ENCODE peak calls at places on chromosomes 5 and 9, in six cellular contexts. C is cardiac fibroblast, Z is esophagus squamous epithelium, H is fibroblast of lung, A is A673, E is IMR-90. K is an unnamed sample.

GRCh38 chr5:61472172-61472958 is 140.3 kb downstream of the ZSWIM6 start:
- DNase-seq in C (no peak), Z (no peak), H (no peak), A (no peak), E (no peak), K (no peak)

GRCh38 chr9:36320457-36320856 is 62.2 kb upstream of the GNE start:
- DNase-seq in C (no peak), Z (no peak), H (no peak), A (no peak), E (no peak), K (no peak)

GRCh38 chr9:87504938-87505337 is 7.3 kb downstream of the DAPK1 start:
- DNase-seq in C (no peak), Z (no peak), H (no peak), A (no peak), E (no peak), K (no peak)

GRCh38 chr9:126992427-126992826 is 77.8 kb downstream of the RALGPS1 start:
- DNase-seq in C (no peak), Z (no peak), H (no peak), A (no peak), E (no peak), K (no peak)

GRCh38 chr9:9552665-9553064 is 1060.1 kb downstream of the PTPRD start:
- DNase-seq in C (no peak), Z (no peak), H (no peak), A (no peak), E (no peak), K (no peak)

GRCh38 chr5:128227984-128228383 is 144.4 kb downstream of the SLC12A2 start:
- DNase-seq in C (peak), Z (no peak), H (peak), A (no peak), E (peak), K (peak)

GRCh38 chr5:219492-219891 is 1.4 kb downstream of the SDHA start:
- DNase-seq in C (no peak), Z (no peak), H (peak), A (no peak), E (peak), K (peak)

GRCh38 chr9:114805670-114806551 is at the start of gene TNFSF15:
- DNase-seq in C (peak), Z (no peak), H (peak), A (no peak), E (peak), K (no peak)

GRCh38 chr9:33375238-33375840 is 27.0 kb downstream of the AQP7 start:
- DNase-seq in C (no peak), Z (no peak), H (peak), A (no peak), E (peak), K (no peak)
- H3K4me3 ChIP-seq in C (no peak), Z (no peak), H (no peak), A (no peak), E (no peak), K (no peak)

DNA sequence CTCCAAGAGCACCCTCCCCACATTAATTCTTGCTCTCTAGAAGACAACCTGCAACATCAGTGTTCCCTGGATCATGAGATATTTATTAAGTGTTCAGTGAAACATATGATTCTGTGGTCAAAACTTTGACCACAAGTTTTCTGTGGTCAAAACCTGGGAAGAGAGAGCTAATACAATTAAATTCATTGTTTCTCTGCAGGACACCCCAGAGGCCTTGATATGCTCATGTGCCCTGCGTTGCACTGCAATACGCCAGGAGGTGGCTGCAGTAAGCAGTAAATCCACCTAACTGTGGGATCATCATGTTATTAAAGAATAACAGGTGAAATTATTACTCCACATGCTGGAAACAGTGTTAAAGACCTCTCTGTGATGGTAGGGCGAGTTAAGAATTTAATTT is 109.3 kb upstream of the SPDL1 start:
- DNase-seq in C (no peak), Z (no peak), H (peak), A (no peak), E (no peak), K (no peak)
- TF ChIP-seq CTCF in C (no peak), Z (no peak), H (no peak), A (no peak), E (no peak), K (no peak)

DNA sequence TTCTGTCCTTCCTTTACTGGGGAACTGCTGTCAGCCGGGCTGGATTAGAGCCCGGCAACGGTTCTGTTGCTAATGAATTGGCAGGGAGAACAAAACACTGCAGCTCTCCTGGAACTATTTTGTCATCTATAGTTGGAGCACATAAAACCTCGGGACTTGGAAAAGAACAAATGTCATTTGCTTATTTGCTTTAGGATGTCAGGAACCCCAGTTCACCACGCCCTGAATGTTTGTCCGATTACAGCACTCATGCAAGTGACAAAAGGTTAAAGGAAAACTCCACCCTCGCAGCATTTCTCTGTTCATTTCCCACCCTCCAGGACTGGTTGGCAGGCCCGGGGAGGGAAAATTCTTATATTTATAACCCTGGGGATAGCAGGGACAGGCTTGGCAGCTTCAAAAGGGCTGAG is 66.5 kb upstream of the PLPP1 start:
- DNase-seq in C (peak), Z (peak), H (peak), A (peak), E (peak), K (peak)
- H3K4me3 ChIP-seq in C (no peak), Z (no peak), H (no peak), A (no peak), E (no peak), K (no peak)

GRCh38 chr5:149641000-149641576 is 59.8 kb downstream of the ARHGEF37 start:
- DNase-seq in C (peak), Z (no peak), H (no peak), A (no peak), E (peak), K (peak)
- TF ChIP-seq CTCF in C (peak), Z (no peak), H (peak), A (no peak), E (no peak), K (no peak)

GRCh38 chr5:137498736-137499505 is at the start of gene SPOCK1:
- DNase-seq in C (peak), Z (no peak), H (peak), A (peak), E (peak), K (peak)
- H3K4me3 ChIP-seq in C (peak), Z (peak), H (peak), A (peak), E (peak), K (peak)

GRCh38 chr9:77014597-77015263 is 4.7 kb upstream of the FOXB2 start:
- DNase-seq in C (no peak), Z (no peak), H (no peak), A (no peak), E (no peak), K (no peak)
- TF ChIP-seq CTCF in C (peak), Z (no peak), H (peak), A (peak), E (no peak), K (no peak)

DNA sequence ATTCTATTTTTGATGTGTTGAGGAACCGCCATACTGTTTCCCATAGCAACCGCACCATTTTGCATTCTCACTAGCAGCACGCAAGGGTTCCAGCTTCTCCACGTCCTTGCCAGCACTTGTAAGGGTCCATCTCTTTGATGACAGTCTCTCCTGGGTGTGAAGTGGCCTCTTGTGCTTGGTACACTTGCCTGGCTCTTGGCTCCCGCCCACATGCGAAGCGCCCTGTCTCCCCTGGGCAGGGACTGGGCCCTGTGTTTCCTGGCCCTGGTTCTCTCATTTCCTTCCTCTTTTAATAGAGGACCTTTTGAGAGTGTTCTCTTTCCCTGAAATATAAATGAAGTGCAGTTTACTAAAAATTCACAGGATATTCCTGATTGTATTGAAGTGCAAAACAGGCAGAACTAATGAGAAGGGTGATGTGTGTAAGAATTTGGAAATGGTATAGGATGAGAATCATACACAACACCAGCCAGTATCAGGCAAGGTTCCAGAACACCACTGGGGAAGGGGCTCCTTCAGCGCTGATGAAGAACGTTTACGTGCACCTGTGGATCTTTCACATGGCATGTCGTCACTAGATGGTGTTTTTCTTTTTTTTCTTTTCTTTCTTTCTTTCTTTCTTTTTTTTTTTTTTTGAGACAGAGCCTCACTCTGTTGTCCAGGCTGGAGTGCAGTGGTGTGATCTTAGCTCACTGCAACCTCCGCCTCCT is 73.0 kb downstream of the EHMT1 start:
- DNase-seq in C (no peak), Z (no peak), H (no peak), A (no peak), E (no peak), K (no peak)
- H3K4me3 ChIP-seq in C (no peak), Z (no peak), H (no peak), A (no peak), E (no peak), K (no peak)

K was measured in foreskin fibroblast.